ENCODE peak calls at places on chromosomes 4 and X, in four cellular contexts. B, H, O and S are unnamed samples.
A peak's percentile ranks its signal among the peaks of the same experiment; 100 is the strongest.

GRCh38 chr4:1201851-1202525 is 29.6 kb upstream of the SPON2 start:
- DNase-seq in B (peak; percentile 95), H (no peak), O (no peak), S (no peak)

GRCh38 chr4:87677731-87678130 is 27.7 kb downstream of the DMP1 start:
- DNase-seq in B (no peak), H (no peak), O (no peak), S (no peak)

GRCh38 chr4:13705521-13706035 is 78.1 kb upstream of the BOD1L1 start:
- DNase-seq in B (no peak), H (peak; percentile 28), O (no peak), S (peak; percentile 0)

GRCh38 chr4:1822568-1823544 is 29.8 kb downstream of the FGFR3 start:
- DNase-seq in B (no peak), H (no peak), O (no peak), S (no peak)

GRCh38 chr4:101977096-101977495 is 186.6 kb downstream of the BANK1 start:
- DNase-seq in B (peak; percentile 94), H (no peak), O (no peak), S (peak; percentile 47)

GRCh38 chr4:2935762-2936743 is 27.2 kb downstream of the NOP14 start:
- DNase-seq in B (no peak), H (no peak), O (no peak), S (no peak)

GRCh38 chr4:92328095-92328494 is 24.3 kb downstream of the GRID2 start:
- DNase-seq in B (no peak), H (no peak), O (no peak), S (no peak)

GRCh38 chr4:167031534-167032156 is 202.6 kb downstream of the SPOCK3 start:
- DNase-seq in B (peak; percentile 5), H (no peak), O (no peak), S (no peak)

GRCh38 chr4:41571422-41571821 is 33.5 kb downstream of the LIMCH1 start:
- DNase-seq in B (no peak), H (no peak), O (no peak), S (no peak)

GRCh38 chr4:172352351-172352750 is 539.1 kb downstream of the GALNTL6 start:
- DNase-seq in B (no peak), H (no peak), O (no peak), S (peak; percentile 82)

GRCh38 chr4:172357006-172357405 is 543.8 kb downstream of the GALNTL6 start:
- DNase-seq in B (no peak), H (no peak), O (no peak), S (peak; percentile 27)

DNA sequence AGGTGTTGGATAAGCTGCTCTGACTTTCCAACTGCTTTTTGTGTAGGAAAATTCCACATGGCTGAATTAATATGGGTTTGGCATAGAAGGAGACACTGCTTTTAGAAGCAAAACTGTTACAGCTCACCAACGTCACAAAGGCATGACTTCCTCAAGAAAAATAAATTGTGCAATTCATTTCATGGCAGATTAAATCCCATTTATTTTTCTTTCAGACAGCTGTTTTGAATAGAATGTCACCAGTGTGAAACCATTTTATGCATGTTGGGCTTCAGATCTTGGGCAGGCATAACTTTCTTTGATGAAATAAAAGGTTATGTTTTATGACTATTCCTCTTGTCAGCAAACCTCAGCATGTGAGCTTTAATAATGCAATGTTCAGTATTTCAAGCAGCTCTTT is 542.8 kb downstream of the GALNTL6 start:
- DNase-seq in B (no peak), H (no peak), O (no peak), S (no peak)
- H3K56ac ChIP-seq in B (no peak overlapping the region), H (no peak overlapping the region), O (no peak overlapping the region), S (no peak overlapping the region)

GRCh38 chr4:74268643-74269042 is 39.6 kb upstream of the EPGN start:
- DNase-seq in B (no peak), H (no peak), O (no peak), S (no peak)
- H3K18ac ChIP-seq in B (no peak overlapping the region), H (no peak overlapping the region), O (no peak overlapping the region), S (no peak overlapping the region)

DNA sequence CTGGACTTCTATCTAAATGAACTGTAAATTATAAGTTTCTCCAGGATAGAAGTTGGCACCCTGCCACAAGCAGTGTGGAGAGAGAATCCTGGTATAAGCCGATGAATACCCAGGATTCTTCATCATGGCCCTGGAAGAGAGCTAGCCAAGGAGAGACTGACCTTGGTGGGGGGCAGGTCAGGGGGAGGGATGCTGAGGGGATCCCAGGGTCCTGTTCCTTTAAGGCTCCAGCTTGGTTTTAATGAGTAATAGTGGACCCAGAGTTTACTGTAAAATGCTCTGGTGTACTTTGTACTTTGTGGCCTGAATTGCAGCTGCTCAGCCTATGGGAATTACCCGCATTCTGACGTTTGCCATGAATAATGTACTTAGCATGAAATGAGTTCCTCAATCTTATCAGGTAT is 16.9 kb downstream of the RASSF6 start:
- DNase-seq in B (peak; percentile 86), H (no peak), O (no peak), S (no peak)
- H3K56ac ChIP-seq in B (no peak overlapping the region), H (no peak overlapping the region), O (no peak overlapping the region), S (no peak overlapping the region)

DNA sequence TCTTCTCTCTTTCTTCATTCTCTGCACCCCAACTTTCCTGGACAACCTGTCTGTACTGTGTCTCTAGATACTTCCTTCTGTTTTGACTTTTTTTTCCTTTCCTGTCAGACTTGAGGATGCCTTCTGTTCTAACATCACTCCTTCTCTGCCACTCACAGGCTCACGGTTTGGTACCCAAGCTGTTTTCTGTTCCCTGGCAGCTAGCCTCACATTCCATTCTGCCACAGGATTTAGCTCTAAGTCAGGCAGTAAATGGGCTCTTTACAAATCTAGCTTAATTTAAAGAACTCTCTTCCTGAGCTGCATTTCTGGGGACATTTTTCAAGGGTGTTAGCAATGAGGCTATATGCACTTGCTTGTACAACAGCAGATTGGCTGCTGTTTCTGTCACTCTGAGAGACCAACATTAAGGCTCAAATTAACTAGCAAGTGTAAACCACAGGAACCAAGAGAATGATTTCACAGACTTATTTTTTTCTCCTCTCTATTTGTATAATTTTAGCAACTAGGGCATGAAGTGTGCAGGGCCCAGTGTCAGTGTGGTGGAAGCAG is 337.9 kb upstream of the NOCT start:
- DNase-seq in B (no peak), H (no peak), O (no peak), S (no peak)
- H3K18ac ChIP-seq in B (no peak overlapping the region), H (no peak overlapping the region), O (no peak overlapping the region), S (peak overlapping the region; percentile 23)

GRCh38 chrX:49043987-49044281 is 777 bp upstream of the TFE3 start:
- DNase-seq in B (no peak), H (no peak), O (no peak), S (no peak)

GRCh38 chrX:49043220-49043986 is at the start of gene TFE3:
- DNase-seq in B (peak; percentile 98), H (peak; percentile 98), O (peak; percentile 96), S (peak; percentile 99)

GRCh38 chrX:49040376-49040955 is 2.7 kb downstream of the TFE3 start:
- DNase-seq in B (peak; percentile 25), H (no peak), O (no peak), S (no peak)

GRCh38 chrX:49041683-49042529 is 1.3 kb downstream of the TFE3 start:
- DNase-seq in B (peak; percentile 73), H (no peak), O (no peak), S (peak; percentile 75)

DNA sequence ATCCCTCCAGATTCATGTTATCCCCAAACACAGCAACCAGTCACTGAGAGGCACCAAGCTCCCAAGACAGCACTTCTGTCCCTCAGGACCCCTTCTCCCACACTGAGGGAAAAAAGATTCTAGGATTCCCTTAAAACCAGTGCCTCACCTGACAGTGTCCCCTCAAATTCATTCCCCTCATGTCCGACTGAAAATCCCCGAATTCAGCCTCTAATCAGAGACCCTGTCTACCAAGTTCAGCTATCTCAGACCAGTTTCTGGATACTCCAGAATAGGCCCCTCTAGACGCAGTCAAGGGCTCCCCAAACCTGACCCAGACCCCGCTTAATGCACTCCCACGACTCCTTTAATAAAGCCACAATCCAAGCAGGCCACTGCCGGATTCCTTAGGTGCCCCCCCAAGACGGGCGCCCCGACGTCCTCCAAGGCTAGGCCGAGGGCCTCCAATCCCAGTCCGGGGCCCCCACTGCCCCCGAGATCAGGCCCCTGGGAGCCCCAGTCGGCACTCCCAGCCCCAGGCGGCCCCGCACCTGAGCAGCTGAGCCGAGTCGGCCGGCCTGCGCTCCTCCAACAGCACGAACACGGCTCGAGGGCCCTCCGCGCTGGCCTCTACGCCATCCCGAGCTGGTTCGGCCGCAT is 457 bp downstream of the TFE3 start:
- DNase-seq in B (no peak), H (no peak), O (no peak), S (no peak)
- H3K56ac ChIP-seq in B (peak overlapping the region; percentile 99), H (no peak overlapping the region), O (no peak overlapping the region), S (peak overlapping the region; percentile 82)

GRCh38 chr4:140675599-140676231 is 80.5 kb downstream of the TBC1D9 start:
- DNase-seq in B (peak; percentile 38), H (no peak), O (no peak), S (no peak)
- H3K18ac ChIP-seq in B (no peak overlapping the region), H (no peak overlapping the region), O (no peak overlapping the region), S (no peak overlapping the region)

GRCh38 chr4:70969076-70969475 is 24.4 kb upstream of the DCK start:
- DNase-seq in B (no peak), H (no peak), O (no peak), S (no peak)
- H3K56ac ChIP-seq in B (no peak overlapping the region), H (no peak overlapping the region), O (no peak overlapping the region), S (no peak overlapping the region)

DNA sequence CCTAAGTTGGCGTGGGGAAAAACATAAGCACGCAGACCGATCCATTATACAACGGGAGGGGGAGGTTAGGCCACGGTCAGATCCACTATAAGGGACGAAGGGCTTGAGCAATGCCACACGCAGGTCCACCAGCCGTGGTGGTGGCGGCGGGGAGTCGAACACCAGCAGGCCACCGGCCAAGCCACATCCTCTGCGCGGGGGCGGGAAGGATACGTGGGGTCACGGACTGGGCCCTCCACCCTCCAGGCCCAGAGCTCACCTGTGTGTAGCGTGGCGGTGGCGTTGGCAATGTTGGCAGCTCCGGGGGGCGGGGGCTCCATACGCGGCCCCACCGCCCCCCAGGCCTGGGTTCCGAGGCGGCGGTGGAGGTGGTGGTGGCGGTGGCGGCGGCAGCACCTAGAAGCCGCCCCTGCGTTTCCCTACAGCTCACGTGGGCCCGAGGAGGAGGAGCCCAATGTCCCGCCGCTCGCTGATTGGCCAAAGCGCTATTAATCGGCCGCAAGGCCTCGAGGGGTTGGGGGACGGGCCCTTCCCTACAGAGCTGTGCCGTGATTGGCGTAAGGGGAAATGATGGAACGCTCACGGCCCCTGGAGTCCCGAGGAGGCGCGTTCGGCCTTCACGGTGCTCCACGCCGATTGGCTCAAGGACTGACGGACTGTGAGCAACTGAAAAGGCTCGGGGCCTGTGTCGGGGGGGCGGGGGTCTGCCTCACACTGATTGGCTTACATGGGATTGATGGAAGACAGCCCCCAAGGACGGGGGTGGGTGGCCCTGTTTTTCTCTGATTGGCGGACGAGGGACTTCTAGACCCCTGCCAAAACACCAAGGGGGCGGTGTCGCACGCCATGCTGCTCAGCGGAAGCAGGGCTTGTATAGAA is at the start of gene ELK1:
- DNase-seq in B (peak; percentile 98), H (peak; percentile 99), O (peak; percentile 94), S (peak; percentile 99)
- H3K18ac ChIP-seq in B (peak within 1 kb of the TSS; percentile 15), H (peak within 1 kb of the TSS; percentile 50), O (no peak within 1 kb of the TSS), S (no peak within 1 kb of the TSS)